ENCODE peak calls at places on chromosomes 16 and 17, in ten cellular contexts. W is suprapubic skin, X is transverse colon, F is HepG2, D is GM23338, T is upper lobe of left lung, G is sigmoid colon, I is Panc1, B is spleen, Q is prostate gland. U is an unnamed sample.

GRCh38 chr17:60300011-60300410 is 91.9 kb downstream of the USP32 start:
- DNase-seq in W (no peak), X (no peak), F (no peak), D (no peak), T (no peak), G (no peak), I (no peak), B (no peak), Q (no peak), U (no peak)

GRCh38 chr16:49491736-49492089 is 118.1 kb downstream of the C16orf78 start:
- DNase-seq in W (peak), X (peak), F (no peak), D (peak), T (peak), G (peak), I (no peak), B (peak), Q (peak), U (no peak)

GRCh38 chr17:61401280-61402072 is 1.8 kb downstream of the TBX2 start:
- DNase-seq in W (no peak), X (no peak), F (no peak), D (no peak), T (no peak), G (no peak), I (no peak), B (no peak), Q (no peak), U (no peak)

GRCh38 chr17:68812876-68813584 is 142.2 kb downstream of the ABCA8 start:
- DNase-seq in W (no peak), X (no peak), F (no peak), D (no peak), T (no peak), G (no peak), I (no peak), B (no peak), Q (no peak), U (no peak)

GRCh38 chr16:641326-642188 is at the start of gene MCRIP2:
- DNase-seq in W (no peak), X (peak), F (peak), D (peak), T (peak), G (peak), I (no peak), B (peak), Q (peak), U (no peak)

GRCh38 chr17:82243648-82244412 is 15.0 kb downstream of the SLC16A3 start:
- DNase-seq in W (no peak), X (no peak), F (no peak), D (no peak), T (no peak), G (peak), I (no peak), B (no peak), Q (no peak), U (no peak)

GRCh38 chr17:49013311-49014205 is 16.4 kb downstream of the IGF2BP1 start:
- DNase-seq in W (no peak), X (no peak), F (no peak), D (peak), T (no peak), G (no peak), I (no peak), B (no peak), Q (no peak), U (peak)

GRCh38 chr16:57645691-57646387 is 17.4 kb downstream of the ADGRG1 start:
- DNase-seq in W (no peak), X (no peak), F (no peak), D (no peak), T (no peak), G (peak), I (no peak), B (no peak), Q (no peak), U (no peak)

GRCh38 chr17:42980766-42981397 is 517 bp downstream of the RUNDC1 start:
- DNase-seq in W (no peak), X (peak), F (peak), D (peak), T (peak), G (peak), I (no peak), B (peak), Q (peak), U (no peak)

GRCh38 chr17:36674278-36674650 is 72.9 kb downstream of the MRM1 start:
- DNase-seq in W (no peak), X (peak), F (no peak), D (no peak), T (no peak), G (no peak), I (no peak), B (no peak), Q (no peak), U (no peak)

GRCh38 chr16:55453909-55454308 is 25.1 kb upstream of the MMP2 start:
- DNase-seq in W (no peak), X (no peak), F (no peak), D (no peak), T (no peak), G (no peak), I (no peak), B (no peak), Q (peak), U (no peak)

GRCh38 chr17:391850-392249 is 39.2 kb upstream of the RPH3AL start:
- DNase-seq in W (no peak), X (no peak), F (no peak), D (no peak), T (no peak), G (no peak), I (no peak), B (no peak), Q (no peak), U (no peak)

GRCh38 chr16:9154576-9155410 is 63.3 kb downstream of the HAPSTR1 start:
- DNase-seq in W (no peak), X (no peak), F (no peak), D (peak), T (no peak), G (no peak), I (no peak), B (no peak), Q (no peak), U (no peak)

GRCh38 chr16:50884066-50884860 is 142.4 kb downstream of the CYLD start:
- DNase-seq in W (no peak), X (no peak), F (peak), D (peak), T (no peak), G (no peak), I (no peak), B (no peak), Q (no peak), U (peak)

GRCh38 chr16:57627184-57627871 is 1.1 kb upstream of the ADGRG1 start:
- DNase-seq in W (no peak), X (no peak), F (peak), D (peak), T (no peak), G (no peak), I (no peak), B (no peak), Q (no peak), U (no peak)

GRCh38 chr17:80805032-80805751 is 186.4 kb upstream of the CHMP6 start:
- DNase-seq in W (no peak), X (no peak), F (no peak), D (no peak), T (no peak), G (no peak), I (no peak), B (no peak), Q (no peak), U (no peak)

GRCh38 chr17:38352245-38353083 is 820 bp downstream of the SOCS7 start:
- DNase-seq in W (peak), X (peak), F (no peak), D (peak), T (peak), G (no peak), I (no peak), B (peak), Q (no peak), U (no peak)

GRCh38 chr16:28924762-28925385 is at the start of gene RABEP2:
- DNase-seq in W (peak), X (peak), F (peak), D (peak), T (peak), G (peak), I (no peak), B (peak), Q (peak), U (peak)

GRCh38 chr17:48647103-48647963 is 21.2 kb upstream of the HOXB9 start:
- DNase-seq in W (no peak), X (peak), F (no peak), D (peak), T (no peak), G (no peak), I (no peak), B (no peak), Q (no peak), U (no peak)

GRCh38 chr17:79066963-79067362 is 7.7 kb upstream of the ENGASE start:
- DNase-seq in W (peak), X (no peak), F (no peak), D (no peak), T (no peak), G (peak), I (no peak), B (peak), Q (no peak), U (no peak)

GRCh38 chr17:80621335-80622169 is 76.9 kb downstream of the RPTOR start:
- DNase-seq in W (no peak), X (no peak), F (no peak), D (no peak), T (no peak), G (no peak), I (no peak), B (no peak), Q (no peak), U (no peak)

GRCh38 chr16:30609002-30609927 is 924 bp downstream of the ZNF689 start:
- DNase-seq in W (peak), X (peak), F (no peak), D (peak), T (peak), G (peak), I (no peak), B (peak), Q (peak), U (no peak)

GRCh38 chr16:53714080-53715050 is 10.4 kb downstream of the FTO start:
- DNase-seq in W (peak), X (no peak), F (no peak), D (peak), T (no peak), G (no peak), I (no peak), B (no peak), Q (no peak), U (no peak)

GRCh38 chr16:57962756-57963155 is 8.2 kb downstream of the CNGB1 start:
- DNase-seq in W (no peak), X (no peak), F (no peak), D (no peak), T (no peak), G (no peak), I (no peak), B (peak), Q (no peak), U (no peak)

GRCh38 chr17:1078831-1079561 is 82.1 kb downstream of the TIMM22 start:
- DNase-seq in W (no peak), X (no peak), F (no peak), D (peak), T (no peak), G (no peak), I (no peak), B (no peak), Q (no peak), U (no peak)

GRCh38 chr17:40415390-40415789 is 2.3 kb downstream of the TOP2A start:
- DNase-seq in W (no peak), X (no peak), F (peak), D (peak), T (no peak), G (no peak), I (no peak), B (no peak), Q (no peak), U (no peak)
- H3K27ac ChIP-seq in W (no peak), X (no peak), F (no peak), D (no peak), T (no peak), G (no peak), I (peak), B (no peak), Q (no peak), U (no peak)

DNA sequence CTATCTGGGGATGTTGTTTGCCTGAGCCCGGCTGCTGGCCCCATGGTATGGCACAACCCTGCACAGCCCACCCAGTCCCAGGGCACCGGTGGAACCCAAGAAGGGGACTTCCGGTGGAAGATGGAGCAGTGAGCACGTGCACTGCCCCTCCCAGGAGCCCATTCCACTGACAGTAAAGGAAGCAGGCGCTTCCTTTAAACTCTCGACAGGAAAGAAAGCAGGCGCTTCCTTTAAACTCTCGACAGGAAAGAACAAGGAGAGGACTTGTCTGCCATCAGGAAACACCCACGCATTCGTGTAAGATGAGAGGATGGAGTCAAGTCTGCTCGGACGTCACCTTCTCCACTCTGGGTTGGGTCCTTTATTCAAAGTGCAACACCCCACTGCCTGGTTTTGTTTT is 53.7 kb downstream of the IL21R start:
- DNase-seq in W (no peak), X (no peak), F (no peak), D (no peak), T (no peak), G (no peak), I (no peak), B (no peak), Q (no peak), U (no peak)
- TF ChIP-seq POLR2AphosphoS5 in W (no peak), X (no peak), F (no peak), D (no peak), T (peak), G (no peak), I (no peak), B (no peak), Q (no peak), U (no peak)

GRCh38 chr17:27631897-27632725 is 1.1 kb downstream of the LGALS9 start:
- DNase-seq in W (no peak), X (peak), F (no peak), D (no peak), T (no peak), G (no peak), I (no peak), B (peak), Q (no peak), U (no peak)

GRCh38 chr17:27634026-27634335 is 3.0 kb downstream of the LGALS9 start:
- DNase-seq in W (no peak), X (no peak), F (no peak), D (no peak), T (no peak), G (no peak), I (no peak), B (no peak), Q (no peak), U (no peak)

GRCh38 chr17:27634781-27635180 is 3.8 kb downstream of the LGALS9 start:
- DNase-seq in W (no peak), X (no peak), F (no peak), D (no peak), T (no peak), G (no peak), I (no peak), B (no peak), Q (no peak), U (no peak)

GRCh38 chr17:27633312-27634025 is 2.5 kb downstream of the LGALS9 start:
- DNase-seq in W (no peak), X (peak), F (peak), D (no peak), T (no peak), G (no peak), I (no peak), B (peak), Q (no peak), U (no peak)

GRCh38 chr17:27635275-27635823 is 4.4 kb downstream of the LGALS9 start:
- DNase-seq in W (no peak), X (peak), F (no peak), D (no peak), T (peak), G (no peak), I (no peak), B (peak), Q (no peak), U (no peak)
- H3K27ac ChIP-seq in W (no peak), X (peak), F (no peak), D (no peak), T (peak), G (no peak), I (no peak), B (peak), Q (no peak), U (no peak)

GRCh38 chr17:74744714-74745547 is 3.5 kb upstream of the NHERF1 start:
- DNase-seq in W (peak), X (peak), F (peak), D (peak), T (peak), G (peak), I (peak), B (peak), Q (peak), U (no peak)
- TF ChIP-seq POLR2AphosphoS5 in W (peak), X (no peak), F (no peak), D (no peak), T (peak), G (peak), I (peak), B (peak), Q (peak), U (peak)

DNA sequence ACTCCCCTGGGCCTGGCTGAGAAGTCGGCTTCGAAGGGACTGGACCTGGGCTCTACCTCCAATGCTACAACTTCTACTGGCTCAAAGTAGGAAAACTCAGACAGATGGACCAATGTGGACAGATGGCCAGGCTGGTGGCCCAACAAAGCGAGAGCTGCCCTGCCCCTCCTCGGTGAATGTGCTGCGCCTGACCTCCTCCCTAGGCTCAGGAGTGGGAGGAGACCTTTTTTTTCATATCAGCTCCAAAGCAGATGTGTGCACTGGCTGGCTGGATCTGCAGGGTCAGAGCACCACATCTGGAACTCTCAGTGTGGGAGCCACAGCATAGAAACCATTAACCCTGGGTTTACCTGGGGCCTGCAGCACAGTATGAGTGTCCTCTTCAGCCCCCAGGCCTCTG is 20.8 kb downstream of the ATP6V0D1 start:
- DNase-seq in W (no peak), X (no peak), F (no peak), D (no peak), T (no peak), G (no peak), I (no peak), B (no peak), Q (no peak), U (no peak)
- H3K27ac ChIP-seq in W (peak), X (peak), F (no peak), D (no peak), T (peak), G (peak), I (no peak), B (peak), Q (peak), U (peak)

U was measured in vagina.